ENCODE peak calls at places on chromosomes 1 and 21, in six cellular contexts. X is tibial nerve, Z is body of pancreas, A is right lobe of liver, Q is IMR-90, U is adrenal gland. S is an unnamed sample.

GRCh38 chr1:184222561-184223157 is 164.2 kb upstream of the C1orf21 start:
- DNase-seq in X (no peak), Z (peak; percentile 55), A (peak; percentile 63), Q (peak; percentile 55), U (peak; percentile 65), S (no peak)

GRCh38 chr1:241518447-241519307 is 878 bp downstream of the FH start:
- DNase-seq in X (no peak), Z (no peak), A (peak; percentile 57), Q (peak; percentile 25), U (no peak), S (no peak)

GRCh38 chr21:20661745-20662470 is 336.3 kb upstream of the NCAM2 start:
- DNase-seq in X (no peak), Z (no peak), A (no peak), Q (no peak), U (no peak), S (no peak)

GRCh38 chr1:32870615-32871363 is at the start of gene FNDC5:
- DNase-seq in X (no peak), Z (peak; percentile 58), A (peak; percentile 42), Q (peak; percentile 11), U (peak; percentile 29), S (no peak)

GRCh38 chr21:28758883-28759242 is 233.8 kb downstream of the LTN1 start:
- DNase-seq in X (no peak), Z (no peak), A (peak; percentile 74), Q (no peak), U (no peak), S (no peak)

GRCh38 chr1:167631987-167632680 is 2.1 kb downstream of the RCSD1 start:
- DNase-seq in X (no peak), Z (no peak), A (no peak), Q (no peak), U (no peak), S (peak; percentile 83)

GRCh38 chr1:246483204-246483933 is 23.7 kb downstream of the SMYD3 start:
- DNase-seq in X (no peak), Z (no peak), A (no peak), Q (peak; percentile 38), U (no peak), S (no peak)

GRCh38 chr1:244821134-244821533 is 14.3 kb upstream of the COX20 start:
- DNase-seq in X (no peak), Z (no peak), A (no peak), Q (no peak), U (no peak), S (no peak)

GRCh38 chr21:23488245-23488644 is 2119.0 kb downstream of the MRPL39 start:
- DNase-seq in X (no peak), Z (no peak), A (no peak), Q (no peak), U (no peak), S (no peak)

GRCh38 chr1:200862713-200863415 is 9.9 kb upstream of the GPR25 start:
- DNase-seq in X (no peak), Z (no peak), A (no peak), Q (no peak), U (no peak), S (no peak)

GRCh38 chr1:214380986-214381695 is 100.2 kb downstream of the SMYD2 start:
- DNase-seq in X (no peak), Z (no peak), A (no peak), Q (no peak), U (no peak), S (no peak)

DNA sequence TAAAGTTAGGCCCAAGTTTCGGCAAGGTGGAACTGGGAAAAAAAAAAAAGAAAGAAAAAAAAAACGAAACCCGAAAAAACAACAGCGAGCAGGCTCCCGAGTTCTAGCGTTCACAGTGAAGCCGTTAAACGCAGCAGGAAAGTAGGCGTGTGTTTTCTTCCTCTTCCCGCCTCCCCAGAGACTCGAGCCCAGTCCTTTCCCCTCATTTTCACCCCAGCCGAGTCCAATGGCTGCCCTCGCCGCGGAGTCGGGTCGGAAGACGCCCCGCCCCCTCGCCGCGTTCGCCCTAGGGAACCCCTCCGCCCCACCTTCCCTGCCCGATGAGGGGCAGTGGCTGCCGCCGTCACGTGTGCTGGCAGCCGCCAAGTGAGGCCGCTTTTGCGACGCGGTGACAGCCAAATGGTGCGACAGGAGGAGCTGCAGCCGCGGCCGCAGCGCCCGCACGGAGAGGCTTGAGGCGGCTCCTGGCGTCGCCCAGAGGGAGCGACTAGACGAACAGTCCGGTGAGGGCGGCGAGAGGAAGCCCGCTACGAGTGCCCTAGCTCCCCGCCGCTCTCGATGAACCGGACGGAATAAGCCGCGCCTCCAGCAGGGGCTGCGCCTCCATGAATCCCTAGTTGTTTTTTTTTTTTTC is at the start of gene PKN2:
- DNase-seq in X (peak; percentile 91), Z (peak; percentile 98), A (peak; percentile 98), Q (peak; percentile 98), U (peak; percentile 98), S (peak; percentile 100)
- TF ChIP-seq POLR2A in X (peak; percentile 83), Z (peak; percentile 90), A (peak; percentile 87), Q (peak; percentile 81), U (peak; percentile 97), S (peak; percentile 65)

GRCh38 chr1:117899801-117900200 is 29.6 kb downstream of the GDAP2 start:
- DNase-seq in X (no peak), Z (no peak), A (no peak), Q (no peak), U (no peak), S (no peak)

GRCh38 chr1:117904485-117904884 is 24.9 kb downstream of the GDAP2 start:
- DNase-seq in X (no peak), Z (no peak), A (peak; percentile 53), Q (no peak), U (no peak), S (no peak)

GRCh38 chr1:117902944-117903343 is 26.5 kb downstream of the GDAP2 start:
- DNase-seq in X (no peak), Z (no peak), A (no peak), Q (no peak), U (no peak), S (no peak)

DNA sequence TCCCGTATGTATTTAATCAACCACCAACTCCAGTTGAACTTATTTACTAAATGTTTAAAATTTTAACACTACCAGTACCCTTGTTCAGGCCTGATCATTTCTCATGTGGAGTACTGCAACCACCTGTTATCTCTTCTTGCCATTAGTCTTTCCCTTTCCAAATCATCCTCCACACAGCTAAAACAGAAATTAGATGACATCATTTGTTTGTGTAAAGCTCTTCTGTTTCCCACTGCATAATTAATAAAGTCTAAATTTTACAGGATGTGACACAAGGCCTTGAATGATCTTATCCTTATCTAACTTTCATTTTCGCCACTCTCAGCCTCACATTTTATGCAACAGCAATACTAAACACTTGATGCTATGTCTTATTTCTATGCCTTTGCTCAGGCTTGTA is 24.4 kb downstream of the GDAP2 start:
- DNase-seq in X (no peak), Z (no peak), A (no peak), Q (no peak), U (no peak), S (no peak)
- H3K27me3 ChIP-seq in X (no peaks in the 10 kb centered on the region), Z (no peaks in the 10 kb centered on the region), A (no peaks in the 10 kb centered on the region), Q (no peaks in the 10 kb centered on the region), U (no peaks in the 10 kb centered on the region), S (no peaks in the 10 kb centered on the region)

GRCh38 chr21:32412162-32412997 is at the start of gene EVA1C:
- DNase-seq in X (peak; percentile 49), Z (peak; percentile 73), A (peak; percentile 75), Q (peak; percentile 30), U (peak; percentile 68), S (peak; percentile 86)

GRCh38 chr21:32412998-32413504 is 545 bp downstream of the EVA1C start:
- DNase-seq in X (peak; percentile 33), Z (peak; percentile 48), A (peak; percentile 57), Q (no peak), U (peak; percentile 27), S (peak; percentile 81)

GRCh38 chr21:32410291-32410690 is 2.2 kb upstream of the EVA1C start:
- DNase-seq in X (no peak), Z (no peak), A (no peak), Q (no peak), U (no peak), S (no peak)

GRCh38 chr21:32410916-32411315 is 1.6 kb upstream of the EVA1C start:
- DNase-seq in X (no peak), Z (peak; percentile 24), A (no peak), Q (no peak), U (no peak), S (no peak)

GRCh38 chr21:32411366-32412161 is 942 bp upstream of the EVA1C start:
- DNase-seq in X (peak; percentile 91), Z (peak; percentile 93), A (peak; percentile 88), Q (peak; percentile 38), U (peak; percentile 79), S (peak; percentile 93)
- H3K27ac ChIP-seq in X (peak overlapping the region; percentile 99), Z (peak overlapping the region; percentile 92), A (peak overlapping the region; percentile 84), Q (peak overlapping the region; percentile 66), U (peak overlapping the region; percentile 95), S (peak overlapping the region; percentile 97)

GRCh38 chr1:46673749-46674182 is 2.1 kb downstream of the TEX38 start:
- DNase-seq in X (no peak), Z (no peak), A (no peak), Q (peak; percentile 76), U (no peak), S (no peak)
- TF ChIP-seq POLR2A in X (no peak), Z (no peak), A (no peak), Q (no peak), U (no peak), S (no peak)

DNA sequence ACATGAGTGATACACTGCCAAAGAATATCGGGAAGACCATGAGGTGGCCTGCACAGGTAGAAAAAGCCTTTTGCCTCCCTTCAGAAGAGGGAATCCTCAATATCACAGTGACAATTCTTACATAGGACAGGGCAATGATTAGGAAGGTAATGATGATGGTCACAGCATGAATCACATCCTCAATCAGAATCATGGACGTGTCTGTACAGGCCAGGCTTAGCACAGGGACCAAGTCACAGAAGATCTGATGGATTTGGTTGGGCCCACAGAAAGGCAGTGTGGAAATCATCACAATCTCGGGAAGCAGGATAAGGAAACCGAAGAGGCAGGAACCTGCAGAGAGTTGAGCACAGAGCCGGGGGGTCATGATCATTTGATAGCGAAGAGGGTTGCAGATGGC is 3.2 kb downstream of the OR6K3 start:
- DNase-seq in X (no peak), Z (no peak), A (no peak), Q (no peak), U (no peak), S (no peak)
- H3K27me3 ChIP-seq in X (no peaks in the 10 kb centered on the region), Z (no peaks in the 10 kb centered on the region), A (no peaks in the 10 kb centered on the region), Q (no peaks in the 10 kb centered on the region), U (no peaks in the 10 kb centered on the region), S (no peaks in the 10 kb centered on the region)

GRCh38 chr1:8870605-8871538 is 7.6 kb downstream of the ENO1 start:
- DNase-seq in X (no peak), Z (no peak), A (peak; percentile 84), Q (no peak), U (no peak), S (no peak)

GRCh38 chr1:8870118-8870517 is 8.4 kb downstream of the ENO1 start:
- DNase-seq in X (no peak), Z (no peak), A (no peak), Q (no peak), U (no peak), S (no peak)

GRCh38 chr1:8873001-8873400 is 5.5 kb downstream of the ENO1 start:
- DNase-seq in X (no peak), Z (no peak), A (no peak), Q (no peak), U (no peak), S (no peak)

GRCh38 chr1:8871965-8872399 is 6.5 kb downstream of the ENO1 start:
- DNase-seq in X (no peak), Z (no peak), A (no peak), Q (peak; percentile 74), U (no peak), S (no peak)

DNA sequence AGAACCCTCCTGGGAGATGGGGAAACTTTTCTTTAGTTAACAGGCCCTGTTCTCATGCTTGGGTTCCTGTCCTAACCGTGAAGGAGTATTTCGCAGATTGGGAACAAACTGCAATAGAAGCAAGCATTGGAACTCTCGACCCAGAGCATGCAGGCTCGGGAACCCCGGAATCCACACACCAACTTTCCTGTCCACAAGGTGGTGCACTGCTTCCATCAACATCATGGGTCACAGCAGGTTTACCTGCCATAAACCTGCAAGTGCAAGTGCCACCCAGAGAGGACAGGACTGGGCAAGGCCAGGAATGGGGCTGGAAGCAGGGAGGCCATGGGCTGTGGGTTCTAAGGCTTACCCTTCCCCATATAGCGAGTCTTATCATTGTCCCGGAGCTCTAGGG is 6.9 kb downstream of the ENO1 start:
- DNase-seq in X (no peak), Z (peak; percentile 48), A (peak; percentile 62), Q (no peak), U (no peak), S (no peak)
- H3K27ac ChIP-seq in X (peak overlapping the region; percentile 80), Z (no peak overlapping the region), A (peak overlapping the region; percentile 63), Q (peak overlapping the region; percentile 33), U (no peak overlapping the region), S (peak overlapping the region; percentile 60)

S was measured in spleen.